ENCODE peak calls at places on chromosome 21, in six cellular contexts. D, G, H, C, S and I are unnamed samples.

GRCh38 chr21:42389449-42389835 is 6.4 kb downstream of the TMPRSS3 start:
- DNase-seq in C (no peak), D (no peak), G (no peak), H (peak; percentile 64), S (no peak), I (no peak)

GRCh38 chr21:33278736-33279135 is 12.6 kb downstream of the IL10RB start:
- DNase-seq in S (no peak), C (no peak), G (no peak), H (no peak), D (no peak), I (no peak)

GRCh38 chr21:21196087-21196486 is 197.9 kb downstream of the NCAM2 start:
- DNase-seq in C (no peak), D (peak; percentile 30), G (no peak), H (no peak), S (no peak), I (no peak)

GRCh38 chr21:42003051-42003461 is 7.1 kb downstream of the ZBTB21 start:
- DNase-seq in C (no peak), D (no peak), H (no peak), S (no peak), G (no peak), I (no peak)

GRCh38 chr21:29230541-29231275 is 68.0 kb upstream of the BACH1 start:
- DNase-seq in H (no peak), C (no peak), G (no peak), S (no peak), D (peak; percentile 21), I (no peak)

GRCh38 chr21:42474982-42475381 is 21.0 kb downstream of the RSPH1 start:
- DNase-seq in G (peak; percentile 16), C (no peak), D (no peak), S (no peak), H (no peak), I (no peak)

GRCh38 chr21:41032536-41032935 is 135.4 kb upstream of the BACE2 start:
- DNase-seq in C (no peak), H (no peak), G (no peak), S (no peak), D (no peak), I (no peak)

GRCh38 chr21:38679531-38679930 is 126.2 kb upstream of the ETS2 start:
- DNase-seq in S (no peak), D (peak; percentile 73), G (no peak), H (no peak), C (no peak), I (no peak)

GRCh38 chr21:22885079-22885478 is 1886.9 kb downstream of the NCAM2 start:
- DNase-seq in G (no peak), H (no peak), C (no peak), S (no peak), D (no peak), I (no peak)

GRCh38 chr21:34336245-34336644 is 27.6 kb upstream of the KCNE2 start:
- DNase-seq in H (no peak), G (no peak), C (no peak), D (peak; percentile 39), S (no peak), I (no peak)

GRCh38 chr21:25441835-25442234 is 165.4 kb downstream of the MRPL39 start:
- DNase-seq in C (no peak), G (no peak), D (no peak), H (no peak), S (no peak), I (no peak)

GRCh38 chr21:41876928-41877652 is 2.1 kb downstream of the PRDM15 start:
- DNase-seq in H (no peak), G (no peak), S (no peak), C (no peak), D (no peak), I (no peak)

GRCh38 chr21:41834926-41835663 is 44.0 kb downstream of the PRDM15 start:
- DNase-seq in H (no peak), G (no peak), C (no peak), S (no peak), D (no peak), I (no peak)

GRCh38 chr21:42277593-42277992 is 37.6 kb downstream of the TFF3 start:
- DNase-seq in D (no peak), C (no peak), G (no peak), H (no peak), S (no peak), I (no peak)

GRCh38 chr21:42672699-42673458 is 19.5 kb downstream of the PDE9A start:
- DNase-seq in G (peak; percentile 78), C (no peak), S (no peak), D (peak; percentile 93), H (no peak), I (no peak)

GRCh38 chr21:25895565-25896205 is 160.9 kb downstream of the GABPA start:
- DNase-seq in G (no peak), C (no peak), H (no peak), D (peak; percentile 59), S (no peak), I (no peak)

GRCh38 chr21:27301216-27301615 is 334.3 kb upstream of the ADAMTS5 start:
- DNase-seq in C (no peak), G (no peak), D (no peak), S (no peak), H (no peak), I (no peak)

GRCh38 chr21:18498428-18498827 is 94.8 kb upstream of the TMPRSS15 start:
- DNase-seq in C (no peak), D (no peak), G (no peak), S (no peak), H (no peak), I (no peak)

GRCh38 chr21:35346697-35347096 is 297.6 kb upstream of the RUNX1 start:
- DNase-seq in G (no peak), S (no peak), H (no peak), D (peak; percentile 21), C (no peak), I (no peak)
- H3K9me3 ChIP-seq in G (no peaks in the 10 kb centered on the region), S (no peaks in the 10 kb centered on the region), H (no peaks in the 10 kb centered on the region), D (no peaks in the 10 kb centered on the region), C (no peaks in the 10 kb centered on the region), I (no peaks in the 10 kb centered on the region)

GRCh38 chr21:45326169-45326833 is 38.6 kb upstream of the POFUT2 start:
- DNase-seq in D (peak; percentile 68), H (no peak), S (no peak), G (no peak), C (no peak), I (peak; percentile 13)
- H3K4me1 ChIP-seq in D (peaks cover 14% of the 10 kb centered on the region), H (no peaks in the 10 kb centered on the region), S (peaks cover 15% of the 10 kb centered on the region), G (peaks cover 100% of the 10 kb centered on the region), C (peaks cover 87% of the 10 kb centered on the region), I (no peaks in the 10 kb centered on the region)

GRCh38 chr21:35748683-35749314 is 311.5 kb downstream of the SETD4 start:
- DNase-seq in C (no peak), G (no peak), H (no peak), S (no peak), D (no peak), I (no peak)
- H3K4me3 ChIP-seq in C (no peak overlapping the region), G (no peak overlapping the region), H (no peak overlapping the region), S (no peak overlapping the region), D (no peak overlapping the region), I (no peak overlapping the region)

DNA sequence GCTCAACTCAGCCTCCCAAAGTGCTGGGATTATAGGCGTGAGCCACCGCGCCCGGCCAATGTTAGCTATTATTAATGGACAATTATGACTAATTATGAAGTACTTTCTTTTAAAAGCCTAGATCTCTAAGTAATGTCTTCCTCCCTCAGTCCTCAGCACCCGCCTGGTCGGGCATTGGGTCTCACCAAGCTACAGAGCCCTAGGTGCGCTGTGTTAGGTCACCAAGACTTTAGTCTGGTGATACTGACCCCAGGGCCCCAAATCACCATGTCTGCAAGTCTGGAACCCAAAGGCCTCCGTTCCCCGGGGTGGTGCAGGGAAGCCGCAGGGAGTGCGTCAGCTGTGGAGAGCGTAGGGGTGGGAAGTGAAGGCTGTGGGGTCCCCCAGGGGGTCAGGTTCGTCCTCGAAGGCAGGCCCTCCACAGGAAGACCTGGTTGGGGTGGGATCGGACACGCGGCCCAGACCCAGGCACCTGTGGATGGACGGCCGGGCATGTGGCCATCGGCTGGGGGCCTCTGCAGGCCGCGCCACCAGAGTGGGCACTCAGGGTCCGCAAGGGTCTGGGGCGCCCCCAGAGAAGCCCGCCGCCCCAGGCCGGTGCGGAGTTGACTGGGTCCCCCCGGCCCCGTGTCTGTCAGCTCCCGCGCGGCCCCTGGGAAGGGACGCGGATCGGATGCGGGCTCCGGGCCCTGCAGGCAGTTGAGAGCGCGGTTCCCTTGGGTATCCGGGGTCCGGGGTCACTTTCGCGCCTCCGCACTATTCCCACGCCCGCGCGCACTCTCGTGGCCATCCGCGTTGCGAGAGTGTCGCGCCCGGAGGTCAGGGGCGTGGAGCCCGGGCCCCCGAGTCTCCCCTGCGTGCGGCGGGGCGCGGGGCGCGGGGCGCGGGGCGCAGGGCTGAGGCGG is 710 bp upstream of the PDXK start:
- DNase-seq in C (no peak), H (no peak), G (no peak), D (no peak), S (no peak), I (no peak)
- H3K9me3 ChIP-seq in C (no peaks in the 10 kb centered on the region), H (no peaks in the 10 kb centered on the region), G (peaks cover 2% of the 10 kb centered on the region), D (no peaks in the 10 kb centered on the region), S (no peaks in the 10 kb centered on the region), I (no peaks in the 10 kb centered on the region)